ENCODE peak calls at places on chromosomes 12 and 14, in five cellular contexts. N is PC-9, I is tibial nerve, E is SJSA1, Z is lung. M is an unnamed sample.

GRCh38 chr12:120801146-120801545 is 75.5 kb downstream of the ACADS start:
- DNase-seq in Z (no peak), E (no peak), I (no peak), N (peak; percentile 6), M (no peak)

GRCh38 chr14:98187302-98187701 is 1084.7 kb downstream of the BCL11B start:
- DNase-seq in N (no peak), E (no peak), I (no peak), Z (no peak), M (no peak)

GRCh38 chr14:96662116-96662901 is 134.9 kb upstream of the VRK1 start:
- DNase-seq in I (no peak), N (no peak), Z (peak; percentile 38), E (no peak), M (no peak)

GRCh38 chr14:91946313-91947195 is 940 bp downstream of the FBLN5 start:
- DNase-seq in N (no peak), I (peak; percentile 33), Z (no peak), E (no peak), M (no peak)

GRCh38 chr14:72616294-72616693 is 277.6 kb downstream of the DPF3 start:
- DNase-seq in Z (no peak), I (peak; percentile 27), E (no peak), N (no peak), M (no peak)

GRCh38 chr12:86081798-86082197 is 174.4 kb downstream of the MGAT4C start:
- DNase-seq in N (no peak), E (no peak), Z (no peak), I (no peak), M (no peak)

GRCh38 chr12:84704851-84705250 is 207.7 kb downstream of the SLC6A15 start:
- DNase-seq in E (no peak), N (no peak), I (no peak), Z (no peak), M (no peak)

GRCh38 chr12:12376636-12377448 is 20.0 kb downstream of the BORCS5 start:
- DNase-seq in E (no peak), Z (no peak), I (no peak), N (no peak), M (peak; percentile 52)

GRCh38 chr14:57748279-57748678 is 117.6 kb downstream of the SLC35F4 start:
- DNase-seq in E (no peak), I (no peak), Z (no peak), N (no peak), M (peak; percentile 62)

GRCh38 chr12:67981236-67982164 is 7.7 kb upstream of the IFNG-AS1 start:
- DNase-seq in I (no peak), E (peak; percentile 47), Z (no peak), N (peak; percentile 35), M (peak; percentile 44)

GRCh38 chr14:35689000-35689460 is 120.1 kb downstream of the RALGAPA1 start:
- DNase-seq in N (no peak), E (no peak), Z (no peak), I (no peak), M (no peak)

GRCh38 chr14:24673059-24673458 is 39.1 kb upstream of the GZMB start:
- DNase-seq in E (no peak), Z (no peak), I (no peak), N (no peak), M (no peak)

GRCh38 chr14:68755016-68755353 is 37.9 kb downstream of the ZFP36L1 start:
- DNase-seq in E (no peak), I (no peak), N (no peak), Z (no peak), M (no peak)

GRCh38 chr14:100274250-100274649 is 32.0 kb downstream of the SLC25A29 start:
- DNase-seq in E (no peak), Z (no peak), N (no peak), I (no peak), M (no peak)

GRCh38 chr14:59133202-59133601 is 55.3 kb upstream of the DAAM1 start:
- DNase-seq in Z (no peak), E (no peak), N (no peak), I (no peak), M (no peak)

GRCh38 chr14:54798465-54799124 is 104.0 kb downstream of the GCH1 start:
- DNase-seq in E (no peak), Z (no peak), I (no peak), N (no peak), M (no peak)

GRCh38 chr14:63777024-63777423 is 49.2 kb upstream of the SGPP1 start:
- DNase-seq in I (no peak), N (no peak), E (no peak), Z (no peak), M (no peak)

GRCh38 chr12:42468341-42468821 is 121.2 kb downstream of the PRICKLE1 start:
- DNase-seq in I (peak; percentile 20), Z (no peak), E (no peak), N (no peak), M (no peak)

GRCh38 chr12:59059401-59059935 is 139.2 kb upstream of the LRIG3 start:
- DNase-seq in Z (no peak), I (no peak), E (no peak), N (no peak), M (no peak)

GRCh38 chr14:34329281-34329680 is 132.8 kb downstream of the SPTSSA start:
- DNase-seq in Z (no peak), E (no peak), N (no peak), I (no peak), M (no peak)

GRCh38 chr12:104345234-104346066 is 41.9 kb downstream of the EID3 start:
- DNase-seq in I (no peak), N (no peak), E (no peak), Z (no peak), M (no peak)

GRCh38 chr14:32244404-32244803 is 41.3 kb upstream of the RNU6-8 start:
- DNase-seq in I (no peak), E (no peak), N (no peak), Z (no peak), M (no peak)

GRCh38 chr12:13390381-13390856 is 193.9 kb downstream of the EMP1 start:
- DNase-seq in Z (peak; percentile 91), I (peak; percentile 32), N (peak; percentile 98), E (no peak), M (peak; percentile 87)

GRCh38 chr14:69355955-69356321 is 42.2 kb downstream of the ERH start:
- DNase-seq in N (no peak), I (peak; percentile 50), Z (no peak), E (no peak), M (no peak)

GRCh38 chr14:38505221-38506095 is 249.6 kb upstream of the CLEC14A start:
- DNase-seq in N (no peak), Z (no peak), E (no peak), I (no peak), M (no peak)

GRCh38 chr14:23079716-23080115 is 15.2 kb downstream of the ACIN1 start:
- DNase-seq in E (no peak), Z (no peak), N (no peak), I (no peak), M (no peak)

GRCh38 chr14:23076785-23077408 is 18.0 kb downstream of the ACIN1 start:
- DNase-seq in N (no peak), I (peak; percentile 39), E (no peak), Z (no peak), M (no peak)

GRCh38 chr14:23078692-23079116 is 16.2 kb downstream of the ACIN1 start:
- DNase-seq in E (peak; percentile 82), N (peak; percentile 77), Z (peak; percentile 74), I (peak; percentile 85), M (peak; percentile 57)

GRCh38 chr14:23080474-23080873 is 14.5 kb downstream of the ACIN1 start:
- DNase-seq in Z (no peak), N (no peak), I (no peak), E (no peak), M (no peak)

GRCh38 chr14:23077962-23078361 is 17.0 kb downstream of the ACIN1 start:
- DNase-seq in E (no peak), Z (no peak), I (no peak), N (no peak), M (no peak)
- H3K27ac ChIP-seq in E (peak overlapping the region; percentile 32), Z (peak overlapping the region; percentile 13), I (no peak overlapping the region), N (peak overlapping the region; percentile 92), M (peak overlapping the region; percentile 77)

GRCh38 chr14:77124345-77125274 is 17.0 kb downstream of the ZDHHC22 start:
- DNase-seq in I (peak; percentile 18), E (no peak), Z (no peak), N (peak; percentile 81), M (no peak)
- H3K27ac ChIP-seq in I (peak overlapping the region; percentile 2), E (no peak overlapping the region), Z (no peak overlapping the region), N (no peak overlapping the region), M (no peak overlapping the region)

GRCh38 chr14:95184413-95184790 is 27.1 kb upstream of the DICER1 start:
- DNase-seq in Z (no peak), I (peak; percentile 30), N (no peak), E (no peak), M (no peak)
- H3K27ac ChIP-seq in Z (peak overlapping the region; percentile 87), I (peak overlapping the region; percentile 3), N (no peak overlapping the region), E (no peak overlapping the region), M (no peak overlapping the region)

GRCh38 chr12:124757329-124757728 is 106.3 kb downstream of the SCARB1 start:
- DNase-seq in Z (no peak), N (no peak), E (no peak), I (no peak), M (no peak)

GRCh38 chr12:124754949-124755800 is 108.5 kb downstream of the SCARB1 start:
- DNase-seq in E (peak; percentile 86), Z (peak; percentile 91), N (no peak), I (peak; percentile 86), M (no peak)

GRCh38 chr12:124755801-124756148 is 107.9 kb downstream of the SCARB1 start:
- DNase-seq in E (no peak), I (no peak), Z (no peak), N (no peak), M (no peak)

GRCh38 chr12:124756730-124757129 is 106.9 kb downstream of the SCARB1 start:
- DNase-seq in N (no peak), Z (no peak), I (no peak), E (no peak), M (no peak)

DNA sequence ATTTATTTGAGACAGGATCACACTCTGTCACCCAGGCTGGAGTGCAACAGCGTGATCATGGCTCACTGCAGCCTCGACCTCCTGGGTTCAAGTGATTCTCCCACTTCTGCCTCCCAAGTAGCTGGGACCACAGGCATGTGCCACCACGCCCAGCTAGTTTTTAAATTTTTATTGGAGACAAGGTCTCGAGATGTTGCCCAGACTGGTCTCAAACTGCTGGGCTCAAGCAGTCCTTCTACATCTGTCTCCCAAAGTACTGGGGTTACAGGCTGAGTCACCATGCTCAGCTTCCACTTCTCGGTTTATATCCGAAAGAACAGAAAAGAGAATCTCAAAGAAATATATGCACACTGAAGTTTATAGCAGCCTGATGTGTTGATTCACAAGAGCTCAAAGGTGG is 107.5 kb downstream of the SCARB1 start:
- DNase-seq in N (no peak), I (no peak), E (peak; percentile 79), Z (no peak), M (no peak)
- H3K27ac ChIP-seq in N (no peak overlapping the region), I (peak overlapping the region; percentile 58), E (peak overlapping the region; percentile 61), Z (peak overlapping the region; percentile 94), M (no peak overlapping the region)

DNA sequence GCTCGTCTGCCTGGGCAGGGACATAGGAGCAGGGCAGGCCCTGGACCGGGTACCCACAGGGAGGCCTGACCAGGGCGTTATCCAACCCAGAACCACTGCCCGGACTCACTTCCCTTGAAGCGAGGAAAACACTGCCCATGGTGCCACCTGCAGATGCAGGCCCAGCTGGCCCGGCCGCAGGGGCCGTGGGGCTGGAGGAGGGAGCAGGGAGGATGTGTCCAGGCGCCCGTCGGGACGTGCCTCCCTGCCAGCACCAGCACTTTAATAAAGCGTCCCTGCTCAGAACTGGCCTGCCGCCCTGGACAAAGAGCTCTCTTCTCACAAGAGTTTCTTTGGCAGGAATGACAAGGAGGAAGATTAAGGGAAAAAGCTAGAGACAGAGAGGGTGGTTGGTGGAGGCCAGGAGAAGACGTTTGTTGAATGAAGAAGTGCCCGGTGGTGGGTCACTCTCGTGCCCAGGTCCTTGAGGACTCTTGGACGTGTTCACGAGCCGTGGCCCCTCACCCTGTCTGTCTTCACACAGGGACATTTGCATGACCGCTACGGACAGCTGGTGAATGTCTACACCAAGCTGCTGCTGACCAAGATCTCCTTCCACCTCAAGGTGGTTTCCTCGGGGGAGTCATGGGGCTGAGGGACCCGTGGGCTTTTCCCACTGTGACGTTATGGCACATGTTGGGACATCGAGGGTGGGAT is 14.2 kb downstream of the HIP1R start:
- DNase-seq in Z (no peak), E (no peak), N (no peak), I (no peak), M (no peak)
- H3K27ac ChIP-seq in Z (no peak overlapping the region), E (no peak overlapping the region), N (no peak overlapping the region), I (no peak overlapping the region), M (no peak overlapping the region)

M was measured in epithelial cell of prostate.